ENCODE peak calls at places on chromosomes 6 and 20, in six cellular contexts. R is psoas muscle; G is Panc1; D is lung; A is GM06990; N is CD8-positive, alpha-beta T cell. C is an unnamed sample.

GRCh38 chr20:37333848-37334318 is 12.1 kb upstream of the SRC start:
- DNase-seq in R (no peak), G (no peak), D (no peak), A (peak; percentile 62), N (no peak), C (no peak)

GRCh38 chr6:116402108-116402507 is 31.4 kb downstream of the DSE start:
- DNase-seq in R (no peak), G (no peak), D (no peak), A (no peak), N (no peak), C (no peak)

GRCh38 chr6:82832811-82833210 is 232.8 kb downstream of the UBE3D start:
- DNase-seq in R (no peak), G (no peak), D (no peak), A (no peak), N (no peak), C (no peak)

GRCh38 chr6:25278914-25279747 is at the start of gene CARMIL1:
- DNase-seq in R (peak; percentile 72), G (no peak), D (peak; percentile 88), A (peak; percentile 69), N (peak; percentile 64), C (peak; percentile 91)

GRCh38 chr6:156949376-156949775 is 172.2 kb downstream of the ARID1B start:
- DNase-seq in R (no peak), G (no peak), D (peak; percentile 42), A (no peak), N (no peak), C (no peak)

GRCh38 chr6:63731946-63732735 is 96.5 kb downstream of the PHF3 start:
- DNase-seq in R (no peak), G (no peak), D (no peak), A (no peak), N (no peak), C (no peak)

GRCh38 chr20:5447188-5447587 is 130.4 kb upstream of the PROKR2 start:
- DNase-seq in R (no peak), G (no peak), D (no peak), A (no peak), N (no peak), C (no peak)

GRCh38 chr6:37180075-37180474 is 10.1 kb downstream of the PIM1 start:
- DNase-seq in R (no peak), G (no peak), D (no peak), A (no peak), N (no peak), C (no peak)

GRCh38 chr20:55514498-55514897 is 490.8 kb downstream of the CBLN4 start:
- DNase-seq in R (no peak), G (no peak), D (no peak), A (no peak), N (no peak), C (no peak)

GRCh38 chr6:131754088-131754487 is 43.3 kb upstream of the CTAGE9 start:
- DNase-seq in R (no peak), G (no peak), D (no peak), A (no peak), N (no peak), C (no peak)

GRCh38 chr6:163811317-163811716 is 396.8 kb downstream of the QKI start:
- DNase-seq in R (no peak), G (no peak), D (no peak), A (no peak), N (no peak), C (no peak)

GRCh38 chr6:139376604-139377218 is 2.3 kb upstream of the CITED2 start:
- DNase-seq in R (peak; percentile 39), G (no peak), D (peak; percentile 83), A (no peak), N (no peak), C (peak; percentile 80)

GRCh38 chr6:108650781-108651180 is 90.1 kb downstream of the FOXO3 start:
- DNase-seq in R (no peak), G (no peak), D (no peak), A (no peak), N (no peak), C (no peak)

DNA sequence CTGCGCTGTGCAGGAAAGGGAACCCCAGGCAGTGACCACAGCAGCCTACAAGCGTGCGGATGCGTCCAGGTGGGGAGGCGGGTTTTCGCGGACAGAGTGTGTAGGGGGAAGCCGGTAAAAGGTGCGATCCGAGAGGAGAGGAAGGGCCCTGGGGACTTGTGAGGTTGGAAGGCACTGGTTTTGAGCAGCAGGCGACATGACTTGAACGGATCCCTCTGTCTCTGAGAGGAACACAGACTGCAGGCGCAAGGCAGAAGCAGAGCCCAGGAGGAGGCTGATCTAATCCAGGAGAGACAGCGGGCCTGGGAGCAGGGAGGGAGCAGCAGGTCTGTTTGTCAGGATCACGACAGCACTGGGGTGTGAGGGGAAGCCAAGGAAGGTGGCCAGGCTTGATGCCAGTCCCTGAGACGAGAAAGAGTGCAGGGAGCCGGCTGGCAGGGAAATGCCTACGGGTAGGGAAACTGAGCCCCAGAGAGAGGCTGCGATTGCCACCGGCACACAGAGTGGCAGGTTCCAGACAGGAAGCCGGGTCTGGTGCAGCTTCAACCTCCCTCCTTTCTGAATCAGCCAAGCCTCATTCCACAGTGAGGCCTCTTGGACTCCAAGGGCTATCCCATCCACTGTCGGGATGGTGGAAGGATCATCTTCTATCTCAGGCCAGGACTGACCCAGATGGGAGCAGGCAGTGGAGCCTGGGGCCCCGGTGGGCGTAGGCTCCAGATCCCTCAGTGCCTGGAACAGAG is 57.1 kb downstream of the HNF4A start:
- DNase-seq in R (no peak), G (no peak), D (no peak), A (no peak), N (no peak), C (no peak)
- H3K27me3 ChIP-seq in R (peaks cover 12% of the 10 kb centered on the region), G (peaks cover 3% of the 10 kb centered on the region), D (no peaks in the 10 kb centered on the region), A (no peaks in the 10 kb centered on the region), N (no peaks in the 10 kb centered on the region), C (no peaks in the 10 kb centered on the region)

GRCh38 chr6:20652276-20652675 is 118.0 kb downstream of the CDKAL1 start:
- DNase-seq in R (no peak), G (no peak), D (no peak), A (no peak), N (no peak), C (no peak)

GRCh38 chr6:20644667-20645370 is 110.6 kb downstream of the CDKAL1 start:
- DNase-seq in R (no peak), G (no peak), D (no peak), A (no peak), N (no peak), C (no peak)

GRCh38 chr6:20642441-20642840 is 108.2 kb downstream of the CDKAL1 start:
- DNase-seq in R (no peak), G (no peak), D (no peak), A (no peak), N (no peak), C (no peak)

GRCh38 chr6:20652691-20653479 is 118.6 kb downstream of the CDKAL1 start:
- DNase-seq in R (no peak), G (no peak), D (no peak), A (no peak), N (no peak), C (no peak)

DNA sequence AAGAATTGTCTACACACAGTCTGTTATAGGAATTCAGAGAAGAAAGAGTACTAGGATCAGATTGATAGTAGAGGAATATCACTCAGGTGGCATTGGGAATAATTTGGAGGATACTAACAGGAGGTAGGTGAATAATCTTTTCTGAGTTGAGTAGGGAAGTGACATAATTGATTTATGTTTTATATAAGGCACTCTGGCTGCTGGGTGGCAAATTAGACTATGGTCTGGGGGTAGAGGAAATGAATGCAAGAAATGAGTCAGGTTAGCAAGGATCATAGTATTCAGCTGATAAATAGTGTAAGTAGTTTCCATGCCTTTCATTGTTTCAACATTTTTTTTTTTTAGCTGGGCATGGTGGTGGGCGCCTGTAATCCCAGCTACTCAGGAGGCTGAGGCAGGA is 113.3 kb downstream of the CDKAL1 start:
- DNase-seq in R (no peak), G (no peak), D (no peak), A (no peak), N (no peak), C (no peak)
- TF ChIP-seq CTCF in R (no peak), G (no peak), D (no peak), A (no peak), N (no peak), C (no peak)

GRCh38 chr6:21998539-21998938 is 298.3 kb downstream of the PRL start:
- DNase-seq in R (no peak), G (no peak), D (no peak), A (no peak), N (no peak), C (no peak)

GRCh38 chr6:21999012-21999528 is 297.8 kb downstream of the PRL start:
- DNase-seq in R (no peak), G (no peak), D (no peak), A (no peak), N (no peak), C (no peak)

GRCh38 chr6:22003219-22003779 is 293.5 kb downstream of the PRL start:
- DNase-seq in R (no peak), G (no peak), D (no peak), A (no peak), N (no peak), C (no peak)

GRCh38 chr6:21997414-21998037 is 299.3 kb downstream of the PRL start:
- DNase-seq in R (no peak), G (no peak), D (no peak), A (no peak), N (no peak), C (no peak)

DNA sequence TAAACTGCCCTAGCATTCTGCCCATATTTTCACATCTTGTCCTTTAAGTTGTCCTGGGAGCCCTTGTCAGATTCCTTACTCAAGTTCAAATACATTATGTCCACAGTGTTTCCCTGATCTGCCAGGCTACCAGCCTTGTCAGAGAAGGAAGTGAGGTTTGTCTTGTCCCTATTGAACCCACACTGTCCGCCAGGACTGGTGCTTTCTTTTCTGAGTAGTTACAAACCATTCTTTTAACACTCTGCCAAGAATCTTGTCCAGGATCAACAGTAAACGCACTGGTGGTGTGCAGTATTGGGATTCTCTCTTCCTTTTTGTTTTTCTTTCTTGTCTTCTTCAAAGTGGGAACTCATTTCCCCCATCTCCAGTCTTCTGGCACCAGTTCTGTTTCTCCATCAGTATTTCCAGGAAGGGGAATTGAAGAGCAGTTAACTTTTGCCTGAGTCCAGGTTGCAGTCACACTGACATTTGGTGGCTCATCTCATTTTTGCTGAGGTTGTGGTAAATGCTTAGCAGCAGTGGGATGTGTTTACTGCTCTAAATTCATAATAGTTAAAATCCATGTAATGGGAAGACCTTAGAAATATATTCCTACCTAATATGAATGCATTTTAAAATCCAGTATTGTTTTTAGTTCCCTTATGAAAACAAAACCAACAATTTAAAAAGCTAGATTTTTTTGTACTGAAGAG is 295.4 kb downstream of the PRL start:
- DNase-seq in R (no peak), G (no peak), D (no peak), A (no peak), N (no peak), C (no peak)
- H3K36me3 ChIP-seq in R (no peaks in the 10 kb centered on the region), G (no peaks in the 10 kb centered on the region), D (no peaks in the 10 kb centered on the region), A (no peaks in the 10 kb centered on the region), N (no peaks in the 10 kb centered on the region), C (no peaks in the 10 kb centered on the region)

GRCh38 chr6:41453232-41453631 is 92.9 kb upstream of the FOXP4 start:
- DNase-seq in R (no peak), G (no peak), D (no peak), A (no peak), N (no peak), C (no peak)
- H3K27me3 ChIP-seq in R (peaks cover 9% of the 10 kb centered on the region), G (no peaks in the 10 kb centered on the region), D (no peaks in the 10 kb centered on the region), A (peaks cover 3% of the 10 kb centered on the region), N (no peaks in the 10 kb centered on the region), C (no peaks in the 10 kb centered on the region)

GRCh38 chr20:51818479-51819008 is 16.2 kb upstream of the SALL4 start:
- DNase-seq in R (no peak), G (no peak), D (no peak), A (no peak), N (no peak), C (no peak)
- TF ChIP-seq CTCF in R (no peak), G (no peak), D (no peak), A (no peak), N (no peak), C (no peak)

GRCh38 chr6:3114377-3114776 is 4.1 kb upstream of the BPHL start:
- DNase-seq in R (no peak), G (no peak), D (no peak), A (no peak), N (no peak), C (no peak)
- H3K36me3 ChIP-seq in R (peaks cover 61% of the 10 kb centered on the region), G (peaks cover 18% of the 10 kb centered on the region), D (peaks cover 25% of the 10 kb centered on the region), A (no peaks in the 10 kb centered on the region), N (peaks cover 20% of the 10 kb centered on the region), C (no peaks in the 10 kb centered on the region)